ENCODE peak calls at places on chromosome 19, in seven cellular contexts. X, F, E, A, G, P and W are unnamed samples.

GRCh38 chr19:49340069-49340864 is 5.1 kb downstream of the CD37 start:
- DNase-seq in X (peak; percentile 76), F (no peak), E (no peak), A (no peak), G (peak; percentile 31), P (no peak), W (no peak)

GRCh38 chr19:31110331-31110730 is 238.9 kb downstream of the TSHZ3 start:
- DNase-seq in X (no peak), F (no peak), E (no peak), A (peak; percentile 41), G (peak; percentile 50), P (peak; percentile 45), W (peak; percentile 29)

GRCh38 chr19:2290441-2291184 is 8.6 kb upstream of the PEAK3 start:
- DNase-seq in X (peak; percentile 51), F (no peak), E (no peak), A (no peak), G (no peak), P (no peak), W (no peak)

GRCh38 chr19:52230685-52231084 is 38.7 kb upstream of the ZNF766 start:
- DNase-seq in X (no peak), F (no peak), E (no peak), A (no peak), G (no peak), P (no peak), W (no peak)

GRCh38 chr19:2495130-2495641 is 19.3 kb downstream of the GADD45B start:
- DNase-seq in X (peak; percentile 29), F (peak; percentile 71), E (no peak), A (peak; percentile 73), G (peak; percentile 61), P (peak; percentile 40), W (no peak)

GRCh38 chr19:40633207-40633606 is 32.0 kb downstream of the LTBP4 start:
- DNase-seq in X (no peak), F (peak; percentile 89), E (no peak), A (no peak), G (peak; percentile 81), P (peak; percentile 85), W (no peak)

GRCh38 chr19:13262450-13262849 is 112.2 kb downstream of the IER2 start:
- DNase-seq in X (peak; percentile 30), F (peak; percentile 88), E (no peak), A (peak; percentile 48), G (peak; percentile 33), P (peak; percentile 61), W (no peak)

GRCh38 chr19:43560687-43561086 is 14.6 kb downstream of the XRCC1 start:
- DNase-seq in X (no peak), F (no peak), E (no peak), A (peak; percentile 13), G (peak; percentile 63), P (peak; percentile 52), W (no peak)

GRCh38 chr19:35544110-35544802 is 1.2 kb upstream of the TMEM147 start:
- DNase-seq in X (no peak), F (no peak), E (no peak), A (no peak), G (no peak), P (no peak), W (no peak)

GRCh38 chr19:55640043-55640576 is 692 bp upstream of the ZNF580 start:
- DNase-seq in X (peak; percentile 56), F (no peak), E (peak; percentile 61), A (no peak), G (no peak), P (peak; percentile 68), W (no peak)

GRCh38 chr19:6779204-6779603 is 6.7 kb downstream of the VAV1 start:
- DNase-seq in X (no peak), F (no peak), E (no peak), A (no peak), G (peak; percentile 72), P (no peak), W (no peak)

GRCh38 chr19:5880604-5881078 is 10.3 kb upstream of the FUT5 start:
- DNase-seq in X (no peak), F (no peak), E (no peak), A (peak; percentile 34), G (no peak), P (peak; percentile 74), W (no peak)

GRCh38 chr19:5534787-5535586 is 32.8 kb downstream of the TINCR start:
- DNase-seq in X (no peak), F (peak; percentile 35), E (no peak), A (peak; percentile 20), G (peak; percentile 45), P (peak; percentile 12), W (no peak)

GRCh38 chr19:43735957-43736356 is 18.8 kb downstream of the SMG9 start:
- DNase-seq in X (no peak), F (no peak), E (no peak), A (no peak), G (no peak), P (peak; percentile 68), W (no peak)

GRCh38 chr19:35644206-35644986 is 2.9 kb downstream of the ETV2 start:
- DNase-seq in X (peak; percentile 89), F (peak; percentile 91), E (peak; percentile 96), A (peak; percentile 94), G (peak; percentile 97), P (peak; percentile 88), W (peak; percentile 70)

GRCh38 chr19:1807695-1808394 is 4.2 kb downstream of the ATP8B3 start:
- DNase-seq in X (no peak), F (no peak), E (no peak), A (no peak), G (no peak), P (no peak), W (no peak)

GRCh38 chr19:35712910-35713845 is 4.6 kb upstream of the KMT2B start:
- DNase-seq in X (no peak), F (no peak), E (no peak), A (no peak), G (no peak), P (no peak), W (no peak)

GRCh38 chr19:39563408-39563807 is 23.4 kb upstream of the EID2 start:
- DNase-seq in X (no peak), F (peak; percentile 85), E (no peak), A (peak; percentile 72), G (peak; percentile 90), P (peak; percentile 18), W (no peak)

GRCh38 chr19:39686739-39687138 is 17.5 kb upstream of the LGALS14 start:
- DNase-seq in X (no peak), F (no peak), E (no peak), A (no peak), G (no peak), P (no peak), W (no peak)

GRCh38 chr19:46000497-46001246 is 5.4 kb downstream of the CCDC61 start:
- DNase-seq in X (peak; percentile 18), F (no peak), E (peak; percentile 72), A (no peak), G (no peak), P (no peak), W (no peak)

GRCh38 chr19:13629687-13630357 is 123.5 kb upstream of the CACNA1A start:
- DNase-seq in X (no peak), F (peak; percentile 81), E (no peak), A (no peak), G (peak; percentile 26), P (peak; percentile 91), W (no peak)

GRCh38 chr19:48963371-48964204 is 1.5 kb upstream of the FTL start:
- DNase-seq in X (peak; percentile 27), F (peak; percentile 43), E (peak; percentile 25), A (peak; percentile 64), G (peak; percentile 89), P (peak; percentile 71), W (no peak)

GRCh38 chr19:38708413-38709024 is 35.8 kb downstream of the CAPN12 start:
- DNase-seq in X (no peak), F (no peak), E (no peak), A (no peak), G (no peak), P (no peak), W (no peak)

GRCh38 chr19:17703823-17704463 is 15.3 kb upstream of the MAP1S start:
- DNase-seq in X (peak; percentile 61), F (peak; percentile 52), E (peak; percentile 53), A (peak; percentile 51), G (peak; percentile 38), P (peak; percentile 31), W (no peak)

GRCh38 chr19:18308948-18309325 is 13.9 kb downstream of the LSM4 start:
- DNase-seq in X (no peak), F (no peak), E (no peak), A (no peak), G (no peak), P (no peak), W (no peak)

GRCh38 chr19:18379803-18380747 is 5.9 kb upstream of the GDF15 start:
- DNase-seq in X (no peak), F (peak; percentile 94), E (no peak), A (peak; percentile 90), G (peak; percentile 89), P (peak; percentile 96), W (peak; percentile 84)

GRCh38 chr19:7349231-7349591 is 474 bp downstream of the ARHGEF18 start:
- DNase-seq in X (no peak), F (no peak), E (no peak), A (no peak), G (no peak), P (no peak), W (no peak)

GRCh38 chr19:13849991-13850909 is 26.7 kb upstream of the NANOS3 start:
- DNase-seq in X (peak; percentile 72), F (peak; percentile 89), E (no peak), A (peak; percentile 76), G (peak; percentile 94), P (peak; percentile 71), W (no peak)

GRCh38 chr19:54160182-54160811 is 776 bp upstream of the LENG1 start:
- DNase-seq in X (no peak), F (peak; percentile 43), E (no peak), A (no peak), G (peak; percentile 33), P (peak; percentile 57), W (no peak)

GRCh38 chr19:5809053-5809452 is 4.2 kb downstream of the NRTN start:
- DNase-seq in X (no peak), F (no peak), E (no peak), A (no peak), G (no peak), P (no peak), W (no peak)

GRCh38 chr19:8321760-8322637 is 703 bp downstream of the RPS28 start:
- DNase-seq in X (no peak), F (no peak), E (no peak), A (no peak), G (no peak), P (no peak), W (no peak)

GRCh38 chr19:55392820-55393219 is 7.1 kb downstream of the RPL28 start:
- DNase-seq in X (no peak), F (no peak), E (no peak), A (no peak), G (no peak), P (no peak), W (no peak)

GRCh38 chr19:17333611-17334413 is 843 bp downstream of the ANO8 start:
- DNase-seq in X (peak; percentile 49), F (peak; percentile 88), E (peak; percentile 50), A (peak; percentile 81), G (peak; percentile 92), P (peak; percentile 80), W (no peak)

GRCh38 chr19:6041991-6042421 is 64.1 kb upstream of the RANBP3 start:
- DNase-seq in X (no peak), F (no peak), E (no peak), A (no peak), G (no peak), P (no peak), W (no peak)

GRCh38 chr19:5150331-5150901 is 181.5 kb downstream of the KDM4B start:
- DNase-seq in X (no peak), F (no peak), E (no peak), A (no peak), G (no peak), P (no peak), W (no peak)

GRCh38 chr19:1213391-1214286 is 8.1 kb downstream of the STK11 start:
- DNase-seq in X (peak; percentile 15), F (no peak), E (no peak), A (no peak), G (peak; percentile 82), P (peak; percentile 58), W (no peak)